ENCODE peak calls at places on chromosomes 12 and 14, in five cellular contexts. U is A549, V is GM12878, Z is HepG2, Y is K562. J is an unnamed sample.

GRCh38 chr14:59278111-59278510 is 89.6 kb downstream of the DAAM1 start:
- DNase-seq in U (peak), V (no peak), Z (peak), Y (peak), J (no peak)

GRCh38 chr14:91258021-91258618 is 13.6 kb upstream of the GPR68 start:
- DNase-seq in U (no peak), V (no peak), Z (no peak), Y (no peak), J (no peak)

GRCh38 chr12:28951941-28952340 is 197.1 kb upstream of the FAR2 start:
- DNase-seq in U (no peak), V (no peak), Z (no peak), Y (no peak), J (no peak)

GRCh38 chr12:109462868-109463692 is 14.0 kb downstream of the KCTD10 start:
- DNase-seq in U (no peak), V (no peak), Z (peak), Y (no peak), J (peak)

GRCh38 chr12:70255311-70255710 is 12.1 kb downstream of the CNOT2 start:
- DNase-seq in U (no peak), V (no peak), Z (no peak), Y (no peak), J (no peak)

GRCh38 chr12:54417712-54418440 is 1.2 kb downstream of the ITGA5 start:
- DNase-seq in U (no peak), V (no peak), Z (no peak), Y (peak), J (peak)

GRCh38 chr14:65290830-65291229 is 121.7 kb upstream of the FUT8 start:
- DNase-seq in U (no peak), V (no peak), Z (peak), Y (no peak), J (no peak)

GRCh38 chr12:74033531-74033930 is 504.1 kb upstream of the ATXN7L3B start:
- DNase-seq in U (no peak), V (no peak), Z (no peak), Y (no peak), J (no peak)

GRCh38 chr14:41957459-41957858 is 350.8 kb downstream of the LRFN5 start:
- DNase-seq in U (no peak), V (no peak), Z (no peak), Y (no peak), J (no peak)

GRCh38 chr14:44449694-44450093 is 57.4 kb downstream of the FSCB start:
- DNase-seq in U (no peak), V (no peak), Z (peak), Y (no peak), J (no peak)

GRCh38 chr12:49059063-49059384 is 1.6 kb downstream of the KMT2D start:
- DNase-seq in U (peak), V (no peak), Z (no peak), Y (no peak), J (no peak)

GRCh38 chr12:116876151-116876869 is 4.9 kb downstream of the HRK start:
- DNase-seq in U (no peak), V (no peak), Z (no peak), Y (no peak), J (peak)

GRCh38 chr12:51752490-51752889 is 96.0 kb downstream of the FIGNL2 start:
- DNase-seq in U (no peak), V (no peak), Z (no peak), Y (peak), J (no peak)

GRCh38 chr12:10101042-10101579 is 2.3 kb upstream of the CLEC1A start:
- DNase-seq in U (no peak), V (no peak), Z (no peak), Y (no peak), J (no peak)

GRCh38 chr12:14272954-14273910 is 92.2 kb upstream of the ATF7IP start:
- DNase-seq in U (no peak), V (no peak), Z (no peak), Y (no peak), J (no peak)

GRCh38 chr12:66467932-66468331 is 165.6 kb downstream of the HELB start:
- DNase-seq in U (no peak), V (no peak), Z (no peak), Y (peak), J (peak)

GRCh38 chr12:13175499-13175898 is 21.0 kb upstream of the EMP1 start:
- DNase-seq in U (no peak), V (no peak), Z (no peak), Y (no peak), J (no peak)

GRCh38 chr14:36518031-36518585 is 1.9 kb downstream of the NKX2-1 start:
- DNase-seq in U (no peak), V (no peak), Z (no peak), Y (no peak), J (peak)

GRCh38 chr12:116434155-116435065 is 124.8 kb upstream of the MAP1LC3B2 start:
- DNase-seq in U (peak), V (no peak), Z (no peak), Y (peak), J (peak)

GRCh38 chr12:47222592-47222959 is 142.8 kb upstream of the AMIGO2 start:
- DNase-seq in U (no peak), V (no peak), Z (no peak), Y (no peak), J (peak)

GRCh38 chr12:117273091-117273490 is 82.8 kb upstream of the FBXO21 start:
- DNase-seq in U (no peak), V (no peak), Z (no peak), Y (no peak), J (no peak)

GRCh38 chr12:79407671-79408622 is 282.8 kb downstream of the PAWR start:
- DNase-seq in U (peak), V (peak), Z (peak), Y (no peak), J (peak)

GRCh38 chr14:21846227-21846885 is 172.7 kb upstream of the OR4E1 start:
- DNase-seq in U (no peak), V (no peak), Z (peak), Y (peak), J (peak)

GRCh38 chr14:21852775-21853174 is 179.2 kb upstream of the OR4E1 start:
- DNase-seq in U (no peak), V (no peak), Z (no peak), Y (no peak), J (no peak)

DNA sequence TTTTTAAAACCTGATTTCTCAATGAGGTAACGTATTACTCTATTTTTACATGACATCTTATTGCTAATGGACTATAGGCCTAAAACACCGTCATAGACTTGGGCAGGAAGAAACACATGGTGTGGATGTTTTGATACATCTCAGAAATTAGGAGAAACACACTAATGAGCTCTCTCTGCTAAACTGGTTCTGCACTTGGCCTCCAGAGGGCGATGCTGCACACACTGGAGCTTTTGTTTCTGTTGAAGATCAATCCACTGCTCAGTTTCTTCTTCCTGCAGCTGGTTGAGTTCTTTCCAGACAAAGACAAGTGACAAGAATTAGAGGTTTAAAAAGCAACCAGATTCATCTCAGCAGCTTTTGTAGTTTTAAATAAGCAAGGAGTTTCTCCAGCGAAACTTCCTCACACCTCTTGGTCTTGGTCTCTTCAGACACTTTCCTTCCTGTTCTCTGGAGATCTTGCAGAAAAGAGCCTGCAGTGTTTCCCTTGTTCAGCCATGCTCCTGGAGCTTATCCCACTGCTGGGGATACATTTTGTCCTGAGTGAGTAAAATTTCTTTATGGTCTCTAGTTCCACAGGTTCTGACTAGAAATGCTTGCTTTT is 178.5 kb upstream of the OR4E1 start:
- DNase-seq in U (no peak), V (no peak), Z (peak), Y (no peak), J (peak)
- TF ChIP-seq JUNB in U (no peak), V (no peak), Z (no peak), Y (no peak), J (no peak)

DNA sequence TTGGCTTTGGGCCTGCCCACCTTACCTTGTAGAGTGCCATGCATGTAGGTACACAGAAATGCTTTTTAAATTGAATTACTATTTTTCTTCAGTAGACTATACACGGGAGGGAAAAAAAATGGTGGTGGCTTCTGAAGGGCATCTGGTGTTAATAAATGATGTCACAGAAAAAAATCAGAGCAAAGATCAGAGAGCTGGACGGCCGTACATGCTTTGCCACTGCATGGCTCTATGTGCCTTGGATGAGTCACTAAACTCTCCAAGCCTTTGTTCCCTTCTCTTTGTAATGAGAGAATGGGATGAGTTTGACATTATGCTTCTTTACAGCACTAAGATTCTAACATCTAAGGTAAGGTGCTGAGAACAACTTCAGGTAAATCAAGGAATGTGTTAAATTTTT is 376.4 kb upstream of the DDHD1 start:
- DNase-seq in U (no peak), V (no peak), Z (peak), Y (no peak), J (no peak)
- TF ChIP-seq JUNB in U (no peak), V (no peak), Z (no peak), Y (no peak), J (no peak)

DNA sequence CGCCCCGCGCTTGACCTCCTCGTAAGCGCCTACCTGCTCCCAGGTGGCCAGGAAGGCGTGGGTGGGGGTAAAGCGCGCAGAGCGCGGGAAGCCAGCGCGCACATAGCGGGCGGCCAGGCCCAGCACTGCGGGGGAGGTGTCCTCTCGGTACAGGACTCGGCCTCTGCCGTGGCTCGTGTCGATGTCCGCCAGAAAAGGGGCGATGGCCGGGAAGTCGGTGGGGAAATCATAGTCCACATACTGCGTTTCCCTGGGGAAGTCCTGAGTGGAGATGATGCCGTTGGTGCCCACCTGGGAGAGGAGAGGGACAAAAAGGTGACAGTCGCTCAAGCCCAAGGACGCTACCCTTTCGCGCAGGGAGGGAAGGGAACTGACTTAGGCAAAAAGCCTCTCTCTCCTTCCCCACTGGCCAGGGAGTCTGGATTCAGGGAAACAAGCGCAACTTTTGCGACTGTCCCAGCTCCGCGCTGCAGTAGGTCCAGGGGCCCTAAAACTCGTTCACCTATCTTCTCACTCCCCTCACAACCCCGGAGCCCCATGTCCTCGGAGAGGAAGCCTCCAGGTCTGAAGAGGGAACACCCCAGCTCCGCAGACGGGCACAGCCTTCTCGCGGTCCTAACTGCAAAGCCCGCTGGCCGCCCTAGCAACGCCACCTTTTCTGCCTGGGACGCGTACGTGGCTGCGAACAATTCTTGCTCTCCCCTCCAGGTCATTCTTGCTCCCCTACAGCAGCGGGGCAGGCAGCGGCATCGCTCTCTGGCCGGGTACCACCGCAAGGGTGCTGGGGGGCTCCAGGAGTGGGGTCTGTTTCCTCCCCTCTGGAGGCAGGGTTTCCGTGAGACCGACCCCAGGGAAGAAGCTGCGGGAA is 752 bp downstream of the NID2 start:
- DNase-seq in U (peak), V (no peak), Z (no peak), Y (no peak), J (peak)
- TF ChIP-seq JUNB in U (no peak), V (no peak), Z (no peak), Y (no peak), J (no peak)

GRCh38 chr14:32394038-32394437 is 64.9 kb downstream of the AKAP6 start:
- DNase-seq in U (no peak), V (no peak), Z (no peak), Y (no peak), J (no peak)

GRCh38 chr14:32400480-32400879 is 71.4 kb downstream of the AKAP6 start:
- DNase-seq in U (no peak), V (no peak), Z (no peak), Y (no peak), J (no peak)

GRCh38 chr14:32399920-32400319 is 70.8 kb downstream of the AKAP6 start:
- DNase-seq in U (no peak), V (peak), Z (no peak), Y (no peak), J (peak)

GRCh38 chr14:32396874-32397273 is 67.8 kb downstream of the AKAP6 start:
- DNase-seq in U (no peak), V (no peak), Z (no peak), Y (no peak), J (no peak)

GRCh38 chr14:32397871-32398640 is 69.0 kb downstream of the AKAP6 start:
- DNase-seq in U (no peak), V (no peak), Z (no peak), Y (no peak), J (no peak)
- TF ChIP-seq JUNB in U (peak), V (no peak), Z (no peak), Y (no peak), J (no peak)

DNA sequence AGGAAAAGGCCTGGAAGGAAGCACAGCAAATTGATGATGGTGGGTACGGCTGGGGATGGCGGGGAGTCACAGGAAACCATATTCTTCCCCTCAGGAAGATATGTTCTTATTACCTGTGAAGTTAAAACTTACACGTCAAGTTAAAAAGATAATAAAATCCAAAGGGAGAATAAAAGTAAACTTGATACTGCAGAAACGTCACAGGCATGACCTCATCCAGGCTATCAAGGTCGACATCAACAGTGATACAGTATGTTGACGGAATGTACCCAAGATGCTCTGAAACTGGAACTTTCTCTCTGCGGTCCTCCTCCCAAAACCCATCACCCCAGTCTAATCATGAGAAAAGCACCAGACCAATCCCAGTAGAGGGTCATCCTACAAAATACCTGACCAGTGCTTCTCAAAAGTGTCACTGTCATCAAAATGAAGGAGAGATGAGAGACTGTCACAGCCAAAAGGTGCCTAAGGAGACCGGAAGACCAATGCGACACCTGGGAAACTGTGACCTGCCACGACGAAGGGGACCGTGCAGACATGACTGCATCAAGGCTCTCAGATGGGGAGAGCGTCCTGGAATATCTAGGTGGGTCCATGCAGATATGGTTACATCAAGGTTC is 74.6 kb downstream of the SCARB1 start:
- DNase-seq in U (no peak), V (no peak), Z (no peak), Y (no peak), J (no peak)
- TF ChIP-seq JUNB in U (no peak), V (no peak), Z (no peak), Y (no peak), J (no peak)

GRCh38 chr14:76193696-76194095 is 42.0 kb downstream of the GPATCH2L start:
- DNase-seq in U (no peak), V (no peak), Z (no peak), Y (no peak), J (no peak)

GRCh38 chr14:76195003-76195402 is 43.3 kb downstream of the GPATCH2L start:
- DNase-seq in U (no peak), V (no peak), Z (no peak), Y (no peak), J (no peak)

GRCh38 chr14:76186318-76187027 is 34.8 kb downstream of the GPATCH2L start:
- DNase-seq in U (no peak), V (peak), Z (no peak), Y (no peak), J (no peak)

GRCh38 chr14:76194327-76194726 is 42.6 kb downstream of the GPATCH2L start:
- DNase-seq in U (no peak), V (peak), Z (no peak), Y (no peak), J (no peak)

GRCh38 chr14:76191297-76191696 is 39.6 kb downstream of the GPATCH2L start:
- DNase-seq in U (no peak), V (no peak), Z (no peak), Y (no peak), J (no peak)
- TF ChIP-seq JUNB in U (no peak), V (no peak), Z (no peak), Y (no peak), J (no peak)

GRCh38 chr14:68612049-68612448 is 180.8 kb downstream of the ZFP36L1 start:
- DNase-seq in U (no peak), V (no peak), Z (no peak), Y (no peak), J (no peak)

GRCh38 chr14:68611611-68612010 is 181.3 kb downstream of the ZFP36L1 start:
- DNase-seq in U (no peak), V (no peak), Z (no peak), Y (no peak), J (no peak)

GRCh38 chr14:68608235-68608962 is 184.5 kb downstream of the ZFP36L1 start:
- DNase-seq in U (no peak), V (no peak), Z (no peak), Y (no peak), J (no peak)

GRCh38 chr14:68609012-68609411 is 183.9 kb downstream of the ZFP36L1 start:
- DNase-seq in U (no peak), V (no peak), Z (no peak), Y (no peak), J (no peak)

DNA sequence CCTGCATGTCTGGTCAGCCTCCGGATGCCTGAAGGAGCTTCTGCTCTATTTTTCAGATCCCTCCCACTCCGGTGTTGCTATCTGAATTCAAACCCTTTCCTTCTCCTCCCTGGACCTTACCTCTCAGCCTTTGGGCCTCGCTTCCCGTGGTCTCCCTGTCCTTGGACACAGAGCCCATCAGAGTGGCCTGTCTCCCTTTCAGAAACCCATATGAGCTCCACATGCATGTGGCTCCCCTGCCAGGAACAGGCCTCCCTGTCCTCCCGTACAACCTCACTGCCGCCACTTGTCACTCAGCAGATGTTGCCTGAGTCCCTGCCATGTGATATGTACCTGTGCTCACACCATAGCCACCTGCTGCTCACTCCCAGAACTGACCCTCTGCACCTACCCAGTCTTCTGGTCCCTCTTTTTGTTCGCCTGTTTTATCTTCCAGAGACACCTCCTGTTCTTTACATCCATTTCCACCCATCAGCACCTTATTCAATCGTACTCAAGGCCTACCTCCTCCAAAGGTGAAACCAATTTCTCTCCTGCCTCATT is 182.5 kb downstream of the ZFP36L1 start:
- DNase-seq in U (no peak), V (no peak), Z (peak), Y (no peak), J (no peak)
- TF ChIP-seq JUNB in U (no peak), V (no peak), Z (no peak), Y (no peak), J (no peak)

GRCh38 chr14:61280092-61280525 is 1.0 kb downstream of the TMEM30B start:
- DNase-seq in U (no peak), V (no peak), Z (no peak), Y (no peak), J (no peak)
- TF ChIP-seq JUNB in U (no peak), V (no peak), Z (no peak), Y (no peak), J (no peak)